ENCODE peak calls at places on chromosomes 3 and 15, in ten cellular contexts. O is NCI-H187 treated with DMSO at 0.1 percent for 48 hours; T is stomach; Q is mammary epithelial cell; F is hypothalamus; N is ACHN; S is neural crest cell; D is activated CD8-positive, alpha-beta memory T cell treated with anti-CD3 and anti-CD28 coated beads, Interleukin-2, amount 50 U/mL, for 48 hours; E is GM12865; J is activated CD4-positive, CD25-positive, alpha-beta regulatory T cell treated with anti-CD3 and anti-CD28 coated beads, Interleukin-2, amount 50 U/mL, for 16 hours. A is an unnamed sample.
A peak's percentile ranks its signal among the peaks of the same experiment; 100 is the strongest.

GRCh38 chr3:126358038-126358815 is 1.0 kb upstream of the KLF15 start:
- DNase-seq in O (no peak), T (no peak), Q (no peak), F (no peak), N (no peak), S (no peak), D (no peak), E (no peak), J (no peak), A (no peak)

GRCh38 chr3:46549989-46550388 is 16.1 kb downstream of the LRRC2 start:
- DNase-seq in O (no peak), T (no peak), Q (no peak), F (no peak), N (no peak), S (no peak), D (no peak), E (no peak), J (no peak), A (no peak)

GRCh38 chr3:112987710-112988334 is 3.0 kb upstream of the GTPBP8 start:
- DNase-seq in O (no peak), T (no peak), Q (no peak), F (no peak), N (no peak), S (no peak), D (no peak), E (no peak), J (no peak), A (no peak)

GRCh38 chr3:112117826-112118571 is 15.0 kb downstream of the GCSAM start:
- DNase-seq in O (no peak), T (no peak), Q (no peak), F (peak; percentile 3), N (no peak), S (no peak), D (no peak), E (peak; percentile 87), J (no peak), A (no peak)

GRCh38 chr3:132117642-132118041 is 82.8 kb upstream of the CPNE4 start:
- DNase-seq in O (no peak), T (no peak), Q (peak; percentile 25), F (no peak), N (no peak), S (no peak), D (no peak), E (no peak), J (no peak), A (no peak)

GRCh38 chr3:159252772-159253384 is 451.0 kb downstream of the MFSD1 start:
- DNase-seq in O (peak; percentile 56), T (no peak), Q (peak; percentile 48), F (no peak), N (peak; percentile 49), S (peak; percentile 8), D (no peak), E (peak; percentile 66), J (no peak), A (no peak)

GRCh38 chr15:38885477-38885952 is 320.9 kb upstream of the RASGRP1 start:
- DNase-seq in O (no peak), T (no peak), Q (no peak), F (no peak), N (no peak), S (no peak), D (no peak), E (no peak), J (no peak), A (no peak)

GRCh38 chr3:160226026-160226739 is 961 bp downstream of the C3orf80 start:
- DNase-seq in O (no peak), T (no peak), Q (no peak), F (no peak), N (no peak), S (peak; percentile 20), D (peak; percentile 57), E (peak; percentile 18), J (no peak), A (no peak)

GRCh38 chr3:167346171-167346570 is 33.9 kb downstream of the ZBBX start:
- DNase-seq in O (no peak), T (no peak), Q (no peak), F (no peak), N (no peak), S (no peak), D (no peak), E (no peak), J (no peak), A (no peak)

GRCh38 chr15:69972436-69972835 is 125.3 kb downstream of the TLE3 start:
- DNase-seq in O (no peak), T (no peak), Q (no peak), F (no peak), N (no peak), S (no peak), D (no peak), E (no peak), J (no peak), A (no peak)

GRCh38 chr3:147940846-147941245 is 531.7 kb downstream of the ZIC1 start:
- DNase-seq in O (no peak), T (no peak), Q (no peak), F (no peak), N (no peak), S (no peak), D (no peak), E (no peak), J (no peak), A (no peak)

GRCh38 chr15:99438691-99439523 is 126.9 kb upstream of the MEF2A start:
- DNase-seq in O (no peak), T (peak; percentile 18), Q (no peak), F (no peak), N (no peak), S (peak; percentile 0), D (peak; percentile 58), E (no peak), J (no peak), A (no peak)

GRCh38 chr3:151871639-151872468 is 1.6 kb upstream of the SUCNR1 start:
- DNase-seq in O (no peak), T (no peak), Q (no peak), F (no peak), N (no peak), S (no peak), D (no peak), E (peak; percentile 41), J (no peak), A (no peak)

GRCh38 chr3:97479740-97480139 is 284.8 kb upstream of the ARL6 start:
- DNase-seq in O (no peak), T (no peak), Q (no peak), F (no peak), N (no peak), S (no peak), D (no peak), E (no peak), J (no peak), A (no peak)

GRCh38 chr15:100922192-100923040 is 3.3 kb downstream of the LRRK1 start:
- DNase-seq in O (no peak), T (no peak), Q (no peak), F (no peak), N (no peak), S (no peak), D (no peak), E (peak; percentile 57), J (no peak), A (no peak)

GRCh38 chr3:128503751-128504532 is 10.9 kb upstream of the GATA2 start:
- DNase-seq in O (no peak), T (no peak), Q (no peak), F (no peak), N (no peak), S (no peak), D (peak; percentile 41), E (no peak), J (no peak), A (no peak)

GRCh38 chr3:47852604-47853397 is 49.9 kb downstream of the DHX30 start:
- DNase-seq in O (no peak), T (no peak), Q (no peak), F (peak; percentile 38), N (no peak), S (no peak), D (no peak), E (no peak), J (no peak), A (no peak)

GRCh38 chr15:85298941-85299340 is 81.5 kb upstream of the AKAP13 start:
- DNase-seq in O (no peak), T (no peak), Q (no peak), F (no peak), N (no peak), S (no peak), D (no peak), E (no peak), J (no peak), A (no peak)

GRCh38 chr3:59935025-59935424 is 885.2 kb upstream of the CFAP20DC start:
- DNase-seq in O (no peak), T (no peak), Q (no peak), F (no peak), N (no peak), S (no peak), D (no peak), E (peak; percentile 75), J (no peak), A (no peak)

GRCh38 chr15:70154440-70155347 is 57.0 kb upstream of the TLE3 start:
- DNase-seq in O (no peak), T (no peak), Q (no peak), F (no peak), N (no peak), S (peak; percentile 32), D (no peak), E (no peak), J (no peak), A (no peak)

GRCh38 chr3:187066228-187066995 is 72.9 kb downstream of the RPL39L start:
- DNase-seq in O (no peak), T (no peak), Q (peak; percentile 64), F (no peak), N (peak; percentile 44), S (no peak), D (no peak), E (peak; percentile 77), J (peak; percentile 23), A (peak; percentile 30)